ENCODE peak calls at places on chromosomes 6 and 20, in five cellular contexts. S is heart right ventricle, T is anterior cingulate cortex, O is SW 1271, I is GM23248. D is an unnamed sample.
A peak's percentile ranks its signal among the peaks of the same experiment; 100 is the strongest.

GRCh38 chr6:165845488-165845887 is 182.4 kb upstream of the PDE10A start:
- DNase-seq in S (no peak), O (no peak), T (no peak), I (no peak), D (no peak)

GRCh38 chr20:50523552-50524167 is 13.5 kb downstream of the PTPN1 start:
- DNase-seq in I (no peak), S (no peak), T (no peak), O (no peak), D (no peak)

GRCh38 chr6:53119772-53120409 is 28.8 kb downstream of the GCM1 start:
- DNase-seq in I (peak; percentile 84), O (no peak), T (no peak), S (no peak), D (no peak)

GRCh38 chr6:30750379-30750668 is 6.0 kb upstream of the IER3 start:
- DNase-seq in I (no peak), T (no peak), S (no peak), O (no peak), D (no peak)

GRCh38 chr6:33655155-33655554 is 34.0 kb downstream of the ITPR3 start:
- DNase-seq in O (no peak), I (peak; percentile 44), S (no peak), T (no peak), D (no peak)

GRCh38 chr6:3696525-3696924 is 55.0 kb downstream of the PXDC1 start:
- DNase-seq in O (no peak), I (peak; percentile 21), T (no peak), S (no peak), D (peak; percentile 15)

GRCh38 chr20:17819395-17820093 is 119.8 kb downstream of the BANF2 start:
- DNase-seq in I (no peak), T (no peak), S (no peak), O (no peak), D (no peak)

GRCh38 chr6:120903836-120904235 is 430.4 kb downstream of the TBC1D32 start:
- DNase-seq in T (no peak), O (no peak), I (peak; percentile 1), S (no peak), D (no peak)

GRCh38 chr6:42339991-42340401 is 111.7 kb downstream of the TRERF1 start:
- DNase-seq in T (no peak), O (no peak), S (no peak), I (peak; percentile 28), D (no peak)

GRCh38 chr6:161536141-161536735 is 262.4 kb upstream of the AGPAT4 start:
- DNase-seq in O (no peak), I (no peak), S (no peak), T (no peak), D (no peak)

GRCh38 chr6:83860347-83860731 is 850 bp downstream of the CYB5R4 start:
- DNase-seq in T (no peak), S (no peak), I (no peak), O (no peak), D (no peak)

GRCh38 chr6:4188801-4189200 is 53.4 kb upstream of the ECI2 start:
- DNase-seq in I (no peak), T (no peak), O (no peak), S (no peak), D (no peak)

GRCh38 chr20:20719411-20719810 is 7.0 kb upstream of the RALGAPA2 start:
- DNase-seq in O (no peak), I (no peak), S (no peak), T (no peak), D (no peak)

GRCh38 chr6:13304101-13304500 is 24.2 kb downstream of the TBC1D7 start:
- DNase-seq in O (no peak), I (no peak), T (no peak), S (no peak), D (no peak)

GRCh38 chr6:55997223-55997874 is 122.0 kb upstream of the BMP5 start:
- DNase-seq in S (no peak), T (no peak), I (no peak), O (no peak), D (no peak)

GRCh38 chr20:50330504-50331313 is 140.1 kb downstream of the CEBPB start:
- DNase-seq in O (no peak), S (no peak), I (no peak), T (no peak), D (no peak)

GRCh38 chr6:36623547-36624459 is 29.6 kb downstream of the SRSF3 start:
- DNase-seq in O (peak; percentile 27), I (peak; percentile 92), S (peak; percentile 82), T (peak; percentile 86), D (peak; percentile 79)

GRCh38 chr6:79702701-79703100 is 71.6 kb downstream of the SH3BGRL2 start:
- DNase-seq in T (no peak), O (no peak), I (no peak), S (no peak), D (no peak)

GRCh38 chr6:1059596-1059995 is 252.3 kb upstream of the FOXQ1 start:
- DNase-seq in I (no peak), O (no peak), S (no peak), T (no peak), D (no peak)

GRCh38 chr20:59014680-59015389 is 4.4 kb upstream of the TUBB1 start:
- DNase-seq in S (no peak), O (no peak), T (no peak), I (no peak), D (no peak)

GRCh38 chr20:1368448-1369199 is 24.2 kb downstream of the FKBP1A start:
- DNase-seq in I (peak; percentile 40), O (no peak), S (no peak), T (no peak), D (no peak)

GRCh38 chr6:158002951-158003853 is 21.5 kb downstream of the SYNJ2 start:
- DNase-seq in S (peak; percentile 46), O (no peak), T (no peak), I (peak; percentile 97), D (no peak)

GRCh38 chr20:20363449-20364015 is 4.4 kb upstream of the INSM1 start:
- DNase-seq in T (no peak), S (no peak), O (no peak), I (no peak), D (no peak)

GRCh38 chr20:45010399-45010828 is 44.1 kb downstream of the STK4 start:
- DNase-seq in T (no peak), I (peak; percentile 77), S (no peak), O (no peak), D (no peak)

GRCh38 chr6:16711551-16712249 is 49.6 kb downstream of the ATXN1 start:
- DNase-seq in O (peak; percentile 63), S (no peak), T (no peak), I (peak; percentile 27), D (no peak)

GRCh38 chr20:64158346-64159285 is 5.6 kb upstream of the MYT1 start:
- DNase-seq in O (no peak), S (no peak), I (no peak), T (no peak), D (no peak)

GRCh38 chr20:36350439-36350838 is 44.3 kb downstream of the DLGAP4 start:
- DNase-seq in T (no peak), I (no peak), O (no peak), S (no peak), D (no peak)

GRCh38 chr20:60035486-60035885 is 77.3 kb downstream of the CDH26 start:
- DNase-seq in O (no peak), S (no peak), T (no peak), I (no peak), D (no peak)

D was measured in cerebellum.